ENCODE peak calls at places on chromosomes 16 and 17, in nine cellular contexts. G is NCI-H1092; Q is fibroblast of the aortic adventitia; O is mesendoderm; A is germinal center; I is RCC 7860; L is HEK293T; E is CD8-positive, alpha-beta T cell; M is GF-D8. B is an unnamed sample.

GRCh38 chr16:74742051-74742481 is 32.6 kb downstream of the FA2H start:
- DNase-seq in Q (peak), O (no peak), E (no peak), I (no peak), L (no peak), A (no peak), G (no peak), M (no peak), B (no peak)

GRCh38 chr17:58344047-58344790 is 7.8 kb downstream of the SUPT4H1 start:
- DNase-seq in L (no peak), G (no peak), E (peak), I (no peak), O (no peak), Q (no peak), A (no peak), M (peak), B (peak)

GRCh38 chr17:69724236-69724635 is 309.7 kb downstream of the MAP2K6 start:
- DNase-seq in M (no peak), A (no peak), O (no peak), E (no peak), G (no peak), Q (peak), I (no peak), L (no peak), B (no peak)

GRCh38 chr16:87409781-87410180 is 17.6 kb downstream of the MAP1LC3B start:
- DNase-seq in O (no peak), M (no peak), G (no peak), A (no peak), E (no peak), I (no peak), Q (no peak), L (no peak), B (no peak)

GRCh38 chr16:87833548-87833947 is 35.8 kb downstream of the SLC7A5 start:
- DNase-seq in G (no peak), O (no peak), L (no peak), A (no peak), Q (no peak), M (no peak), I (no peak), E (peak), B (no peak)

GRCh38 chr16:70161350-70161749 is 12.2 kb upstream of the CLEC18C start:
- DNase-seq in A (no peak), I (no peak), O (no peak), G (no peak), M (no peak), Q (no peak), L (no peak), E (no peak), B (no peak)

GRCh38 chr17:81002409-81003361 is 11.0 kb downstream of the CHMP6 start:
- DNase-seq in G (peak), E (no peak), O (no peak), A (no peak), L (no peak), M (no peak), Q (peak), I (peak), B (peak)

GRCh38 chr17:21397341-21398050 is 21.3 kb downstream of the KCNJ12 start:
- DNase-seq in E (no peak), L (no peak), A (no peak), M (no peak), O (no peak), G (no peak), I (no peak), Q (peak), B (no peak)

GRCh38 chr17:9843152-9844010 is 17.7 kb downstream of the GLP2R start:
- DNase-seq in O (no peak), I (no peak), Q (no peak), M (no peak), A (no peak), E (no peak), G (no peak), L (no peak), B (no peak)

B was measured in RPMI8226.